ENCODE peak calls at places on chromosome 4, in nine cellular contexts. B, J, E, Y, P, D, U, Q and G are unnamed samples. For H3K4me1, the result is how much of the 10 kb centered on the place peaks cover.

GRCh38 chr4:86496094-86497060 is 97.7 kb upstream of the PTPN13 start:
- DNase-seq in Q (no peak), B (no peak), U (peak), E (peak), D (peak), Y (no peak), J (peak), P (peak), G (no peak)

GRCh38 chr4:151434183-151434860 is 25.3 kb downstream of the FHIP1A start:
- DNase-seq in U (no peak), E (no peak), Y (no peak), Q (no peak), B (no peak), D (no peak), P (no peak), J (no peak), G (no peak)

GRCh38 chr4:73702796-73703287 is 37.5 kb upstream of the CXCL8 start:
- DNase-seq in E (no peak), Q (no peak), Y (no peak), P (no peak), J (no peak), B (no peak), D (no peak), U (no peak), G (no peak)

GRCh38 chr4:128403586-128403985 is 116.0 kb upstream of the PGRMC2 start:
- DNase-seq in J (no peak), P (no peak), Y (no peak), E (no peak), B (no peak), U (no peak), Q (no peak), D (no peak), G (no peak)

GRCh38 chr4:105644270-105644669 is 64.2 kb downstream of the INTS12 start:
- DNase-seq in J (no peak), P (no peak), U (no peak), Q (no peak), B (no peak), D (no peak), Y (no peak), E (no peak), G (no peak)

GRCh38 chr4:176436500-176436973 is 116.8 kb downstream of the SPCS3 start:
- DNase-seq in P (no peak), D (peak), J (no peak), E (no peak), B (no peak), U (no peak), Q (peak), Y (no peak), G (no peak)

GRCh38 chr4:2247128-2248043 is 5.5 kb upstream of the HAUS3 start:
- DNase-seq in Y (peak), Q (no peak), B (peak), J (peak), P (peak), E (no peak), U (peak), D (no peak), G (no peak)

GRCh38 chr4:82429728-82430192 is 502 bp downstream of the HNRNPDL start:
- DNase-seq in J (no peak), Q (no peak), B (no peak), U (no peak), E (no peak), D (peak), P (no peak), Y (peak), G (peak)

GRCh38 chr4:163922302-163922701 is 427.8 kb downstream of the TMA16 start:
- DNase-seq in B (no peak), U (no peak), Y (no peak), P (no peak), Q (no peak), J (no peak), E (no peak), D (no peak), G (no peak)

GRCh38 chr4:171266666-171267065 is 546.5 kb upstream of the GALNTL6 start:
- DNase-seq in Y (no peak), E (no peak), J (no peak), U (no peak), Q (no peak), B (no peak), D (no peak), P (no peak), G (no peak)

GRCh38 chr4:17324431-17324830 is 187.5 kb downstream of the QDPR start:
- DNase-seq in B (no peak), U (no peak), D (peak), J (peak), Y (no peak), Q (no peak), E (peak), P (peak), G (no peak)

GRCh38 chr4:8664031-8664805 is 71.7 kb downstream of the CPZ start:
- DNase-seq in Q (no peak), P (no peak), B (no peak), Y (no peak), U (no peak), J (no peak), D (no peak), E (no peak), G (no peak)

GRCh38 chr4:105624530-105624929 is 72.1 kb downstream of the ARHGEF38 start:
- DNase-seq in E (no peak), D (no peak), P (peak), Y (no peak), J (no peak), Q (no peak), B (no peak), U (peak), G (no peak)

GRCh38 chr4:151359576-151359975 is 34.2 kb upstream of the SH3D19 start:
- DNase-seq in Y (no peak), Q (no peak), J (no peak), U (no peak), E (no peak), B (no peak), P (no peak), D (no peak), G (no peak)

DNA sequence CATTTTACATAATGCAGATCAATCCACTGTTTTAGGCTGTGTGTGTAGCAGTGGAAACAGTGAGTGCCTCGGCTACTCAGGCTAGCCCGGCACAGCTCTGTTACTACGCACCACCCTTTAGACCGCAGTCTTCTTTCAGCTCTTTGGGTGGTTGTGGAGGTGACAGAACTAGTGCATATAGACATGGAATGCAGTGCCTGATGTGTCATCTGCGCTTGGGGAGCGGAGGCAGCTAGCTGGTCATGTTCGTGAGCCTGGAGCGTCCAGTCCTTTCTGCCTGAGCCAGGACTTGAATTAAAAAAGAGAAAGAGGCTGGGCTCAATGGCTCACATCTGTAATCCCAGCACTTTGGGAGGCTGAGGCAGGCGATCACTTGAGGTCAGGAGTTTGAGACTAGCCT is 4.8 kb downstream of the TBC1D14 start:
- DNase-seq in D (no peak), B (no peak), E (no peak), J (no peak), Q (no peak), Y (no peak), P (no peak), U (no peak), G (no peak)
- H3K4me1 ChIP-seq in D (under half), B (under half), E (under half), J (under half), Q (under half), Y (half or more), P (under half), U (under half), G (under half)

DNA sequence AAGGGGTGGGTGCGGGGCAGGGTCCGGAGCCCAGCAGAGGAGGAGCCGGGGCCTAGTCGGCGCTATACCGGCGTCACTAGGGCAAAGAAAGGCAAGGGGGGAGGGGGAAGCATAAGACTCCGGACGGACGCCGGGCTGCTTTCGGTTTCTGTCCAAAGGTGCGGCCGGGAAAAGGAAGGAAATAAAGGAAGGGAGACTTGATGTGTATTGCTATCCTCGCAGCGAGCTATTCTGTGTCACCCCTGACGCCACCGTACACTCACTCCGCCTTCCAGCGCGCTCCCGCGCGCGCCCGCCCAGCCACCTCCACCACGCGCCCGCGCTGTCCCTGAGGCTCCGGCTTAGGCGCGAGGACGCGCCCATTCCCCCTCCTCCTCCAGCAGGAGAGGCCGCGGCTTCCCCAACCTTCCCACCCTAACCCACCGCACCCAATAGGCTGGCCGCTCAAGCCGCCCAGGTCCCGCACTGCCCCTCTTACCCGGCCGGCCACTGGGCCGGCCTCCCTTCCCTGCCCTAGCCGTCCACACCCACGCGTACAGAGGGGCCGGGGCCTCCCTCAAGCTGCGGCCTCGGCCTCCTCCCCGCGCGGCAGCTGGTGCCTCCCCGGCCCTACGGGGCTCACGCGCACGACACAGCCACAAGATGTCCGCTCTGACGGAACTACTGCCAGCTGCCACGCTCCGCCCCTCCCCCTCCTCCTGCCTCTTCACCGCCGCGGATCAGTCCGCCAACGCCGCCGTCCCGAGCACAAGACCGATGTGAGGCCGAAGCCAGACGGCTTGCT is at the start of gene UBE2D3:
- DNase-seq in Q (no peak), U (peak), D (peak), E (peak), J (peak), Y (peak), B (peak), P (peak), G (peak)
- TF ChIP-seq CTCF in Q (no peak), U (no peak), D (no peak), E (no peak), J (no peak), Y (no peak), B (peak), P (no peak), G (no peak)

GRCh38 chr4:54852602-54853001 is 194.8 kb downstream of the KIT start:
- DNase-seq in B (no peak), J (no peak), E (no peak), U (no peak), Q (no peak), D (no peak), P (no peak), Y (no peak), G (no peak)

GRCh38 chr4:54861201-54861600 is 203.4 kb downstream of the KIT start:
- DNase-seq in D (no peak), J (no peak), Q (no peak), E (no peak), Y (no peak), U (no peak), P (no peak), B (no peak), G (no peak)

GRCh38 chr4:54852061-54852460 is 194.3 kb downstream of the KIT start:
- DNase-seq in E (no peak), D (no peak), B (no peak), J (no peak), Q (no peak), Y (no peak), P (no peak), U (no peak), G (no peak)

GRCh38 chr4:54855221-54855854 is 197.6 kb downstream of the KIT start:
- DNase-seq in Q (no peak), D (no peak), Y (no peak), J (no peak), U (no peak), P (no peak), B (no peak), E (no peak), G (no peak)
- H3K27ac ChIP-seq in Q (no peak), D (no peak), Y (no peak), J (no peak), U (no peak), P (no peak), B (no peak), E (no peak), G (no peak)

DNA sequence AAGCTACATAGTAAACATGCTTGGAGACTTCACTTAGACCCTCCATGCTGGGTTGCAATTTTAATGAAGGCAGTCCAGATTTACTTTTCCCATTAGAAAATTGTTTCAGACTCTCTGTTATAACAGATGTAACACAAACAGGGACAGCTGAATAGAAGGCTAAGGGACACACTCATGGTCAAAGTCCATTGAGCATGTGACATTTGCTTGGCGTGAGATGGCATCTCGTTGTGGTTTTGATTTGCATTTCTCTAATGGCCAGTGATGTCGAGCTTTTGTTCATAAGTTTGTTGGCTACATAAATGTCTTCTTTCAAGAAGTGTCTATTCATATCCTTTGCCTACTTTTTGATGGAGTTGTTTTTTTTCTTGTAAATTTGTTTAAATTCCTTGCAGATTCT is 358.2 kb upstream of the CLNK start:
- DNase-seq in Q (no peak), J (no peak), B (no peak), P (no peak), D (no peak), U (no peak), E (no peak), Y (no peak), G (no peak)
- H3K4me1 ChIP-seq in Q (under half), J (under half), B (under half), P (under half), D (under half), U (under half), E (under half), Y (under half), G (under half)

DNA sequence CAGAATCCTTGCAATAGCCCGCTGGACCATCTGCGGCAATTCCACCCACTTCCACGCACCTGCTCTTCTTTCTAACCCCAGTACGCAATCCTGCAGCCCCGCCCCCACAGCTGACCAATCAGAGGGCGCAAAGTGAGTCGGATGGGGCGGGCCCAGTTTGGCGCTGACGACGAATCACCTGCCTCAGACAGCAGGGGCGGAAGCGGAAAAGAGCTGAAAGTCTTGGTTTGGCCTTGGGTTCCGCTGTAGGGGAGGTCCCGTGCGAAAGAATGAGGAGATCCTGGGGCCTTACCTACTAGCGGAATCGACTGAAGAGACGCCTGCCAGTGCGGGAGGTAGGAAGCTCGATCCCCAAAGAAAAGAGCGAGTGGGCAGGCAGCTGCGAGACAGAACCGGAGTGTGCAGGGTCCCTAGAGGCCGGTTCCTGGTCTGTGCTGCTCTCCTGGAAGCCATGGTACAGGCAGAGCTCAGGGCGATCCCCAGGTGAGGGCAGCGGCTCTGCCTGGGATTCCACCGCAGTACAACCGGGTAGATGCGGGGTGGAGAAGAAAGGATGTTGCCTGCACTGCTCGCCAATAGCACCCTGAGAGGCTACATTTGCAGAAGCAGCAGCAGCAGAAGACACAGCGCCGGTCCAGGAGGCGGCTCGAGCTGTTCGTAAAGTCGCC is at the start of gene TMEM184C:
- DNase-seq in D (peak), U (peak), Y (peak), J (peak), Q (peak), P (peak), E (peak), B (peak), G (peak)
- TF ChIP-seq CTCF in D (no peak), U (no peak), Y (peak), J (no peak), Q (peak), P (peak), E (no peak), B (no peak), G (peak)

GRCh38 chr4:40530961-40531635 is 98.6 kb downstream of the RBM47 start:
- DNase-seq in Q (no peak), D (peak), U (no peak), E (no peak), P (no peak), B (no peak), Y (no peak), J (no peak), G (no peak)

GRCh38 chr4:40523581-40523980 is 106.1 kb downstream of the RBM47 start:
- DNase-seq in D (no peak), E (no peak), P (no peak), J (no peak), U (no peak), Y (no peak), Q (no peak), B (no peak), G (no peak)

GRCh38 chr4:40525811-40526598 is 103.7 kb downstream of the RBM47 start:
- DNase-seq in J (peak), P (peak), Q (no peak), D (peak), Y (no peak), E (peak), U (peak), B (no peak), G (no peak)

GRCh38 chr4:40524642-40525041 is 105.0 kb downstream of the RBM47 start:
- DNase-seq in J (no peak), D (no peak), Q (no peak), E (no peak), B (no peak), U (no peak), P (peak), Y (no peak), G (no peak)

GRCh38 chr4:40526741-40527140 is 102.9 kb downstream of the RBM47 start:
- DNase-seq in Y (no peak), U (no peak), B (no peak), J (no peak), P (no peak), Q (no peak), E (no peak), D (no peak), G (no peak)
- H3K27ac ChIP-seq in Y (no peak), U (peak), B (no peak), J (peak), P (peak), Q (no peak), E (no peak), D (peak), G (peak)

DNA sequence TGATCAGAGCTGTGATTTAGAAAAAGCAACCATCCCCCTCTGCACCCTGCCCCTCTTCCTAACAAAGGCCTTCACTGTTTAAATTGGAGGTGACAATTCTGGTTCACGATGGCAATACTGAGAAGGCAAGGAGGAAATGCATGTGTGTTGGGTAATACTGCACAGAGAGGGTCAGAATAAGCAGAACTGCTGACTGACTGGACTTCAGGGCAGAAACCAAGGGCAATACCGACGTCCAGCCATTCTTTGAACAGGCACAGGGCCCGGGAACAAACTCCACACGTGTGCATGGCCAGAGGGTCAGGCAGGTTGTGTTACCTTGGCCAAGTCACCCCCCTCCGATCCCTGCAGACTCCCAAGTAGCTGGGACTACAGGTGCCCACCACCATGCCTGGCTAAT is 6.0 kb downstream of the ACSL1 start:
- DNase-seq in Q (no peak), E (no peak), P (no peak), B (no peak), D (no peak), U (no peak), J (no peak), Y (no peak), G (no peak)
- H3K4me1 ChIP-seq in Q (under half), E (under half), P (under half), B (half or more), D (under half), U (under half), J (under half), Y (under half), G (under half)